ENCODE peak calls at places on chromosomes 16 and 17, in four cellular contexts. F, W, X and V are unnamed samples.
A peak's percentile ranks its signal among the peaks of the same experiment; 100 is the strongest.

GRCh38 chr17:50020841-50021599 is 26.0 kb upstream of the DLX3 start:
- DNase-seq in X (no peak), F (no peak), W (no peak), V (no peak)

GRCh38 chr16:69930117-69930776 is 20.9 kb upstream of the CLEC18A start:
- DNase-seq in X (no peak), W (peak; percentile 60), F (peak; percentile 51), V (peak; percentile 68)

GRCh38 chr17:72751746-72752145 is 340.7 kb downstream of the SLC39A11 start:
- DNase-seq in X (no peak), W (no peak), F (no peak), V (no peak)

GRCh38 chr16:54812229-54812628 is 118.4 kb upstream of the IRX5 start:
- DNase-seq in F (no peak), W (no peak), X (no peak), V (no peak)

GRCh38 chr17:29179232-29180036 is 764 bp downstream of the MYO18A start:
- DNase-seq in X (no peak), F (peak; percentile 83), W (no peak), V (no peak)

GRCh38 chr17:47720754-47721533 is 12.1 kb upstream of the TBX21 start:
- DNase-seq in F (no peak), X (no peak), W (no peak), V (no peak)

GRCh38 chr16:87350031-87350430 is 32.8 kb upstream of the C16orf95 start:
- DNase-seq in X (no peak), W (no peak), F (no peak), V (no peak)

GRCh38 chr16:85512716-85513115 is 100.4 kb upstream of the GSE1 start:
- DNase-seq in F (no peak), X (no peak), W (peak; percentile 57), V (no peak)

GRCh38 chr17:45019177-45019711 is 32.2 kb downstream of the DCAKD start:
- DNase-seq in F (peak; percentile 52), X (no peak), W (peak; percentile 34), V (no peak)

GRCh38 chr17:32807577-32807976 is 69.3 kb downstream of the MYO1D start:
- DNase-seq in W (no peak), X (no peak), F (no peak), V (no peak)

GRCh38 chr17:42853004-42853403 is 2.0 kb downstream of the AOC3 start:
- DNase-seq in F (no peak), W (no peak), X (no peak), V (no peak)

GRCh38 chr16:48622456-48623303 is 12.7 kb upstream of the N4BP1 start:
- DNase-seq in F (no peak), X (no peak), W (no peak), V (peak; percentile 71)

GRCh38 chr16:88978608-88979346 is 1.8 kb upstream of the CBFA2T3 start:
- DNase-seq in F (no peak), X (no peak), W (no peak), V (no peak)

GRCh38 chr17:67716405-67716798 is 1.3 kb upstream of the NOL11 start:
- DNase-seq in X (no peak), F (no peak), W (no peak), V (no peak)

GRCh38 chr16:23423496-23424049 is 29.4 kb downstream of the COG7 start:
- DNase-seq in F (peak; percentile 59), X (peak; percentile 82), W (peak; percentile 99), V (no peak)

GRCh38 chr17:18182190-18182977 is 1.2 kb upstream of the ALKBH5 start:
- DNase-seq in F (no peak), W (no peak), X (peak; percentile 13), V (no peak)

GRCh38 chr16:50246299-50247122 is 19.8 kb upstream of the ADCY7 start:
- DNase-seq in F (peak; percentile 63), X (no peak), W (no peak), V (peak; percentile 70)

GRCh38 chr17:69314246-69315030 is 12.5 kb downstream of the ABCA5 start:
- DNase-seq in X (no peak), W (no peak), F (no peak), V (no peak)

GRCh38 chr17:71071837-71072236 is 902.5 kb downstream of the KCNJ2 start:
- DNase-seq in F (no peak), W (peak; percentile 99), X (no peak), V (no peak)

GRCh38 chr17:48611213-48611612 is 396 bp upstream of the HOXB7 start:
- DNase-seq in X (no peak), F (no peak), W (peak; percentile 43), V (no peak)

GRCh38 chr16:85959686-85960085 is 60.7 kb downstream of the IRF8 start:
- DNase-seq in X (no peak), F (no peak), W (no peak), V (peak; percentile 47)

GRCh38 chr17:12088035-12088434 is 67.4 kb downstream of the MAP2K4 start:
- DNase-seq in F (no peak), W (no peak), X (no peak), V (no peak)

GRCh38 chr16:24800586-24800985 is 45.2 kb upstream of the SLC5A11 start:
- DNase-seq in W (peak; percentile 65), X (no peak), F (no peak), V (no peak)
- TF ChIP-seq CTCF in W (peak; percentile 23), X (no peak), F (peak; percentile 13), V (peak; percentile 62)

GRCh38 chr17:31549525-31550388 is 158.3 kb downstream of the RAB11FIP4 start:
- DNase-seq in W (peak; percentile 92), X (peak; percentile 76), F (peak; percentile 93), V (no peak)
- TF ChIP-seq CTCF in W (no peak), X (peak; percentile 9), F (no peak), V (no peak)

GRCh38 chr16:76278086-76278485 is 885 bp downstream of the CNTNAP4 start:
- DNase-seq in X (no peak), F (no peak), W (no peak), V (no peak)

GRCh38 chr16:76280421-76280820 is 3.2 kb downstream of the CNTNAP4 start:
- DNase-seq in W (no peak), F (no peak), X (no peak), V (no peak)

GRCh38 chr16:76277099-76278030 is at the start of gene CNTNAP4:
- DNase-seq in W (no peak), X (no peak), F (no peak), V (no peak)

DNA sequence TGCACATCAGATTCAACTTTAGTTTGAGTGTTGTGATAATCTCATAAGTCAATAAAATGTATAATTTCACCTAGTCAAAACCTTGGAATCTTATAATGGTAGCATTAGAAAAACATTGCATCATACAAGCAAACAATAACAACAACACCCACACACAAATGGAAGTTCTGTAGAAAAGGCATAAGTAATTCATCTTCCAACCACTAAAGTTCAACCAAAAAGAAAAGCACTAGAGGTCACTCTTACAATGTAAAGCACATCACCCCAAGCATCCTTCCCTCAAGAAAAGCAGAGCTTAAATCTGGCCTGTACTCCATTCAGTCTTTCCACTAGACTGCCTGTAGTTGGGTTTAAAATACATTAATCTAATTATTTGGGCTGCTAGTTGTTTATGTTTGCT is 1.8 kb downstream of the CNTNAP4 start:
- DNase-seq in X (no peak), F (no peak), W (no peak), V (no peak)
- TF ChIP-seq CTCF in X (no peak), F (no peak), W (no peak), V (peak; percentile 51)

DNA sequence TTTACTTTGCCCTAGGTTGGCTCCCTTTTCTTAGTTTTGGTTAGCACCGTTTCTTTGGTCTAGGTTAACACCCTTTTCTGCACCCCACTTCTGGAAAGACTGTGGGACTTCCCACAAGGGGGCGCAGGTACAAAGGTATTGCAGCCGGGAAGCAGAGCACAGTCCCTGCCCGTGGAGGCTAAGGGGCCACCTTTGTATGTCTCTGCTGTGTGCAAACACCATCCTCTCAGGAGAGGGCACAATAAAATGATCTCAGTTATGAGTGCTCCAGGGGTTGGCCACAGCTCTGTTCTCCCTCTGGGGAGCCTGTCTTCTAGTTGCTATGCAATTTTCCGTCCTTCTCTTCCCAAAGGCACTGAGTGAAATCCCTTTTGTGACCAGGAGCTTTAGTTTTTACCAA is 28.4 kb upstream of the TMC5 start:
- DNase-seq in W (no peak), X (no peak), F (peak; percentile 80), V (no peak)
- TF ChIP-seq CTCF in W (peak; percentile 25), X (peak; percentile 12), F (peak; percentile 56), V (peak; percentile 55)

DNA sequence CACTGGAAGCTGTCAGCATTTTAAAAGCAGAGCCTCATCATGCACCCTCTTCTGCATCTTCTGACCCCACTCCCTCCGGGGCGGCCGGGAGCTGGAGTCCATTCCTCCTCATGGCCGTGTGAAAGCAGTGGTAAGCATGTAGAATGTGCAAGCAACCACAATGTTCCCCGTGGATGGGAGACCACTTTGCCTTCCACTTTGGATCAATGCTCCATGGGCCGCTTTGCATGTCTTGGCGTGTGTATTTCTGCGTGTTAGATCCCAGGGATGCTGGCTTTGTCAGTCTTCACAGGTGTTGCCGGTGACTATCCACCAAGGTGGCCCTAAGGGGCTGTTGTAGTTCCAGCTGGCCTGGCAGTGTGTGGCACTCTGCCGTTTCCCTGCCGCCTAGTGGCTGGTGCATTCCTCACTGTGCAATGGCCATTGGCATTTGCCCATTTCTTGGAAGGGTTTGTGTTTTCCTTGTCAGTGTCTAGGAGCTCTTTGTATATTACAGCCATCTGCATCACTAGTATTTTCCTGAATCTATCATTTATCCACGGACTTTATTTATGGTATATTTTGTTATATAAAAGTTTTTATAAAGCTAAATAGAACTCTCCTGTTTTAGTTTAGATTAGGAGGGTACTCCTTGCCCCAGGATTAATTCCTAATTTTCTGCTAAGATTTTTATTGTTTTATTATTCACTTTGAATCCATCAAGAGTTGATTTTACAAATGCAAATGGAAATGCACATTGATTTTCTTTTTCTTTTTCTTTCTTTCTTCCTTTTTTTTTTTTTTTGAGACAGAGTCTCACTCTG is 5.8 kb upstream of the ALDH3A1 start:
- DNase-seq in X (no peak), W (no peak), F (peak; percentile 65), V (peak; percentile 67)
- TF ChIP-seq CTCF in X (peak; percentile 63), W (no peak), F (peak; percentile 57), V (peak; percentile 67)

GRCh38 chr17:38762231-38762630 is 9.7 kb downstream of the PSMB3 start:
- DNase-seq in W (no peak), X (no peak), F (no peak), V (no peak)

GRCh38 chr17:38766341-38766740 is 13.8 kb downstream of the PSMB3 start:
- DNase-seq in X (no peak), F (no peak), W (no peak), V (no peak)

DNA sequence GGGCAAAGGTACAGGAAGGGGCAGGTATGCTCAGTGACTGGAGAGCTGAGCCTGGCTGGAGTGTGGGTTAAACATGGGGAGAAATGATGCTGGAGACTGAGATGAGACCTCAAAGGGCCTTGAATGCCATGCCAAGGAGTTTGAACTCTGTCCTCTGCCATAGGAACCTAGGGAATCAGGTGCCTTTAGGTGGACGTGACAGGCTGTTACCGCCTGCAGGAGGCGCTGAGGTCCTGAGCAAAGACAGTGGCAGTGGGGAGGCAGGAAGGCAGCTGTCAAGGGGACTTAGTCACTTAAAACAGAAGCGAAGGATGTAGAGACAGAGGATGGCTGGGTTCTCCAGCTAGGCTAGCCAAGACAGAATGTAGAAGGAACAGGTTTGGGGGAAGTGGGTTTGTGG is 9.1 kb downstream of the PSMB3 start:
- DNase-seq in X (no peak), F (no peak), W (peak; percentile 32), V (no peak)
- TF ChIP-seq CTCF in X (no peak), F (peak; percentile 26), W (peak; percentile 40), V (peak; percentile 70)

GRCh38 chr16:71476457-71476856 is 12.7 kb downstream of the ZNF19 start:
- DNase-seq in X (no peak), F (no peak), W (no peak), V (no peak)

GRCh38 chr16:71482569-71482968 is 6.6 kb downstream of the ZNF19 start:
- DNase-seq in W (no peak), F (no peak), X (no peak), V (no peak)

GRCh38 chr16:71474864-71475263 is 12.8 kb upstream of the ZNF23 start:
- DNase-seq in X (no peak), F (no peak), W (peak; percentile 92), V (no peak)

GRCh38 chr16:71484006-71484893 is 4.9 kb downstream of the ZNF19 start:
- DNase-seq in W (peak; percentile 96), F (peak; percentile 89), X (peak; percentile 54), V (no peak)

GRCh38 chr16:71479420-71479819 is 9.7 kb downstream of the ZNF19 start:
- DNase-seq in X (no peak), W (peak; percentile 34), F (no peak), V (no peak)
- TF ChIP-seq CTCF in X (peak; percentile 11), W (peak; percentile 39), F (peak; percentile 25), V (peak; percentile 70)